ENCODE peak calls at places on chromosomes 3 and 15, in eight cellular contexts. One of them, this sample, is unnamed.

GRCh38 chr15:69602095-69602494 is 149.5 kb downstream of the RPLP1 start:
- DNase-seq in GM03348: no peak
- DNase-seq in PC-3: no peak
- DNase-seq in Ammon's horn: no peak
- DNase-seq in NCI-H446 treated with DMSO at 0.1 percent for 48 hours: no peak
- DNase-seq in kidney tubule cell: no peak
- DNase-seq in HS-5: no peak
- DNase-seq in BJ: no peak
- DNase-seq in this sample: no peak

GRCh38 chr15:63250312-63250965 is 27.0 kb upstream of the APH1B start:
- DNase-seq in GM03348: peak; percentile 85
- DNase-seq in BJ: peak; percentile 95
- DNase-seq in HS-5: peak; percentile 99
- DNase-seq in kidney tubule cell: peak; percentile 97
- DNase-seq in NCI-H446 treated with DMSO at 0.1 percent for 48 hours: no peak
- DNase-seq in Ammon's horn: no peak
- DNase-seq in PC-3: peak; percentile 92
- DNase-seq in this sample: no peak

GRCh38 chr3:187941135-187941847 is 196.0 kb upstream of the BCL6 start:
- DNase-seq in PC-3: no peak
- DNase-seq in NCI-H446 treated with DMSO at 0.1 percent for 48 hours: no peak
- DNase-seq in Ammon's horn: no peak
- DNase-seq in BJ: no peak
- DNase-seq in kidney tubule cell: no peak
- DNase-seq in GM03348: no peak
- DNase-seq in HS-5: no peak
- DNase-seq in this sample: no peak

GRCh38 chr3:123773681-123774431 is 110.3 kb downstream of the MYLK start:
- DNase-seq in NCI-H446 treated with DMSO at 0.1 percent for 48 hours: peak; percentile 83
- DNase-seq in GM03348: peak; percentile 83
- DNase-seq in HS-5: peak; percentile 36
- DNase-seq in Ammon's horn: peak; percentile 87
- DNase-seq in kidney tubule cell: no peak
- DNase-seq in PC-3: no peak
- DNase-seq in BJ: peak; percentile 96
- DNase-seq in this sample: no peak

GRCh38 chr3:9955067-9955502 is 2.9 kb upstream of the PRRT3 start:
- DNase-seq in HS-5: no peak
- DNase-seq in kidney tubule cell: no peak
- DNase-seq in NCI-H446 treated with DMSO at 0.1 percent for 48 hours: no peak
- DNase-seq in Ammon's horn: no peak
- DNase-seq in BJ: no peak
- DNase-seq in PC-3: no peak
- DNase-seq in GM03348: no peak
- DNase-seq in this sample: no peak

GRCh38 chr15:92018535-92019239 is 165.2 kb downstream of the SLCO3A1 start:
- DNase-seq in Ammon's horn: no peak
- DNase-seq in kidney tubule cell: peak; percentile 18
- DNase-seq in NCI-H446 treated with DMSO at 0.1 percent for 48 hours: no peak
- DNase-seq in BJ: no peak
- DNase-seq in HS-5: no peak
- DNase-seq in PC-3: no peak
- DNase-seq in GM03348: no peak
- DNase-seq in this sample: no peak

GRCh38 chr3:191696356-191696755 is 235.4 kb downstream of the PYDC2 start:
- DNase-seq in Ammon's horn: no peak
- DNase-seq in PC-3: peak; percentile 58
- DNase-seq in NCI-H446 treated with DMSO at 0.1 percent for 48 hours: no peak
- DNase-seq in GM03348: no peak
- DNase-seq in kidney tubule cell: no peak
- DNase-seq in HS-5: no peak
- DNase-seq in BJ: no peak
- DNase-seq in this sample: no peak

GRCh38 chr3:18679226-18679625 is 254.1 kb upstream of the SATB1 start:
- DNase-seq in HS-5: no peak
- DNase-seq in BJ: no peak
- DNase-seq in GM03348: no peak
- DNase-seq in PC-3: no peak
- DNase-seq in NCI-H446 treated with DMSO at 0.1 percent for 48 hours: no peak
- DNase-seq in kidney tubule cell: no peak
- DNase-seq in Ammon's horn: no peak
- DNase-seq in this sample: no peak

GRCh38 chr15:60074181-60074885 is 70.2 kb downstream of the FOXB1 start:
- DNase-seq in PC-3: peak; percentile 63
- DNase-seq in HS-5: no peak
- DNase-seq in Ammon's horn: peak; percentile 54
- DNase-seq in BJ: no peak
- DNase-seq in NCI-H446 treated with DMSO at 0.1 percent for 48 hours: no peak
- DNase-seq in GM03348: no peak
- DNase-seq in kidney tubule cell: no peak
- DNase-seq in this sample: no peak

GRCh38 chr15:74171965-74172541 is 1.5 kb upstream of the ISLR start:
- DNase-seq in kidney tubule cell: no peak
- DNase-seq in BJ: no peak
- DNase-seq in PC-3: no peak
- DNase-seq in NCI-H446 treated with DMSO at 0.1 percent for 48 hours: no peak
- DNase-seq in Ammon's horn: no peak
- DNase-seq in GM03348: no peak
- DNase-seq in HS-5: no peak
- DNase-seq in this sample: no peak